ENCODE peak calls at places on chromosomes 4 and X, in eight cellular contexts. Z is suprapubic skin, I is sigmoid colon, D is A549, V is stomach, H is K562, F is tibial nerve, S is GM12878. X is an unnamed sample.

GRCh38 chr4:159600102-159600501 is 497.2 kb downstream of the RAPGEF2 start:
- DNase-seq in Z (no peak), I (no peak), D (no peak), V (no peak), H (no peak), F (no peak), S (no peak), X (no peak)

GRCh38 chr4:128163177-128164117 is 102.3 kb downstream of the LARP1B start:
- DNase-seq in Z (no peak), I (no peak), D (peak; percentile 68), V (no peak), H (no peak), F (no peak), S (no peak), X (no peak)

GRCh38 chr4:189420488-189420887 is 520.2 kb upstream of the FRG1 start:
- DNase-seq in Z (no peak), I (no peak), D (no peak), V (no peak), H (no peak), F (no peak), S (no peak), X (no peak)

GRCh38 chr4:110059556-110060191 is 138.7 kb downstream of the ELOVL6 start:
- DNase-seq in Z (no peak), I (no peak), D (peak; percentile 23), V (no peak), H (no peak), F (no peak), S (peak; percentile 54), X (no peak)

GRCh38 chr4:162115323-162115722 is 48.5 kb downstream of the FSTL5 start:
- DNase-seq in Z (no peak), I (no peak), D (no peak), V (no peak), H (no peak), F (no peak), S (no peak), X (no peak)

GRCh38 chr4:67288964-67289363 is 256.3 kb downstream of the CENPC start:
- DNase-seq in Z (no peak), I (no peak), D (peak; percentile 24), V (no peak), H (peak; percentile 24), F (no peak), S (no peak), X (no peak)

GRCh38 chr4:189500970-189501369 is 439.7 kb upstream of the FRG1 start:
- DNase-seq in Z (no peak), I (no peak), D (no peak), V (no peak), H (no peak), F (no peak), S (no peak), X (no peak)

GRCh38 chrX:33128048-33128805 is 83.1 kb downstream of the DMD start:
- DNase-seq in Z (no peak), I (no peak), D (no peak), V (no peak), H (no peak), F (no peak), S (no peak), X (no peak)

GRCh38 chr4:41124916-41125548 is 89.3 kb downstream of the APBB2 start:
- DNase-seq in Z (no peak), I (no peak), D (peak; percentile 27), V (no peak), H (no peak), F (no peak), S (no peak), X (no peak)

GRCh38 chr4:40325406-40326019 is 9.6 kb upstream of the CHRNA9 start:
- DNase-seq in Z (no peak), I (no peak), D (peak; percentile 73), V (no peak), H (peak; percentile 72), F (no peak), S (no peak), X (no peak)

GRCh38 chr4:167290684-167291083 is 56.4 kb upstream of the SPOCK3 start:
- DNase-seq in Z (no peak), I (no peak), D (peak; percentile 15), V (no peak), H (no peak), F (no peak), S (no peak), X (no peak)

GRCh38 chr4:173990879-173991231 is 292.6 kb downstream of the FBXO8 start:
- DNase-seq in Z (no peak), I (peak; percentile 90), D (no peak), V (peak; percentile 35), H (peak; percentile 7), F (no peak), S (no peak), X (peak; percentile 10)

GRCh38 chr4:175671491-175671934 is 140.6 kb downstream of the GPM6A start:
- DNase-seq in Z (no peak), I (no peak), D (peak; percentile 3), V (no peak), H (no peak), F (no peak), S (no peak), X (no peak)

GRCh38 chr4:153643406-153644016 is 40.6 kb upstream of the TLR2 start:
- DNase-seq in Z (no peak), I (no peak), D (peak; percentile 60), V (no peak), H (peak; percentile 56), F (no peak), S (peak; percentile 50), X (no peak)

GRCh38 chr4:24266951-24267577 is 317.3 kb downstream of the DHX15 start:
- DNase-seq in Z (no peak), I (no peak), D (no peak), V (no peak), H (no peak), F (no peak), S (no peak), X (no peak)

GRCh38 chrX:103878466-103879151 is 46.6 kb upstream of the RAB9B start:
- DNase-seq in Z (no peak), I (no peak), D (peak; percentile 22), V (no peak), H (no peak), F (no peak), S (no peak), X (no peak)

GRCh38 chr4:1192091-1192492 is 19.7 kb upstream of the SPON2 start:
- DNase-seq in Z (peak; percentile 92), I (peak; percentile 97), D (peak; percentile 46), V (peak; percentile 91), H (peak; percentile 31), F (peak; percentile 88), S (no peak), X (peak; percentile 32)

GRCh38 chrX:139113682-139114081 is 402.2 kb upstream of the FGF13 start:
- DNase-seq in Z (no peak), I (no peak), D (no peak), V (no peak), H (peak; percentile 6), F (no peak), S (no peak), X (no peak)

GRCh38 chr4:60216752-60217151 is 983.4 kb upstream of the ADGRL3 start:
- DNase-seq in Z (no peak), I (no peak), D (no peak), V (no peak), H (no peak), F (no peak), S (no peak), X (no peak)

GRCh38 chr4:55382515-55383003 is 13.2 kb upstream of the TMEM165 start:
- DNase-seq in Z (no peak), I (no peak), D (no peak), V (no peak), H (no peak), F (no peak), S (no peak), X (no peak)

GRCh38 chr4:55381502-55381901 is 14.3 kb upstream of the TMEM165 start:
- DNase-seq in Z (no peak), I (no peak), D (no peak), V (no peak), H (no peak), F (no peak), S (no peak), X (no peak)

GRCh38 chr4:55386073-55386472 is 9.7 kb upstream of the TMEM165 start:
- DNase-seq in Z (no peak), I (no peak), D (no peak), V (no peak), H (peak; percentile 73), F (no peak), S (no peak), X (no peak)

GRCh38 chr4:55385201-55385649 is 10.5 kb upstream of the TMEM165 start:
- DNase-seq in Z (no peak), I (no peak), D (no peak), V (no peak), H (peak; percentile 47), F (no peak), S (no peak), X (no peak)

DNA sequence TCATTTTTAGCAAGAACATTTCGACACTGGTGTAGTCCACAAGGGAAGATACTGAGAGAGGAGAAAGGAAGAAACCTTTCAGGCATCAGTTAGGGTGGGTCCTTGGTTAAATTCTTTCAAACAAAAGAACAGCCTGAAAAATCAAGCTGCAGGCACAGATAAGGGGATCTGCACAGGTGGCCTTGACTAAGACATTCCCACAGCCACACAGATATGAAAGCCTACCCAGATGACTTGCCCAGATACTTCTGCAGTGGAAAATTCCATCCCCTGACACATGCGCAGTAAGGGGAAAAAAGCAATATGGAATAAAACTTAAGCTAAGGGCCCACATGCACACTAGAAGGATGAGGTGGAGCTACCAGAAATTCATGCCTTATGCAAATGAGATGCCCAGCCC is 8.9 kb upstream of the TMEM165 start:
- DNase-seq in Z (no peak), I (no peak), D (no peak), V (no peak), H (peak; percentile 82), F (no peak), S (no peak), X (no peak)
- TF ChIP-seq EP300 in Z (no peak), I (no peak), D (no peak), V (no peak), H (peak; percentile 97), F (no peak), S (no peak), X (no peak)

GRCh38 chr4:146113171-146113570 is 62.3 kb upstream of the LSM6 start:
- DNase-seq in Z (no peak), I (no peak), D (no peak), V (no peak), H (no peak), F (no peak), S (no peak), X (peak; percentile 24)
- TF ChIP-seq CTCF in Z (no peak), I (no peak), D (no peak), V (no peak), H (no peak), F (no peak), S (no peak), X (no peak)

GRCh38 chrX:38293741-38294140 is 33.6 kb downstream of the RPGR start:
- DNase-seq in Z (no peak), I (no peak), D (no peak), V (no peak), H (no peak), F (no peak), S (no peak), X (no peak)
- TF ChIP-seq EP300 in Z (no peak), I (no peak), D (no peak), V (no peak), H (no peak), F (no peak), S (no peak), X (no peak)

DNA sequence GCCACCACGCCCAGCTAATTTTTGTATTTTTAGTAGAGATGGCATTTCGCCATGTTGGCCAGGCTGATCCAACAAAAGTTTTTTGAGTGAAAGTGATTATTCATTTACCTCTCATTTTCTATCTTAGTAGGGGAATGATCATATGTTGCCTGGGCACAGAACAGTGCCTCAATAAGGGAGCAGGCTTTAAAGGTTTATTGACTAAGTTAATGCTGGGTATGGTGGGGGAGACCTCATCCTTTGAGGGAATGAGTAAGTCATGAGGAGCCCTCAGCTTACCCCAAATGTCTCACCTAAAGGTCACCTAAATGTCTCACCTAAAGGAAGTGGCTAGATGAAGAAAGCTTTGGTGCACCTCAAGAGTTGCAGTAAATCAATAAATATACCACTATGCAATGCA is 109.0 kb downstream of the CLCN4 start:
- DNase-seq in Z (no peak), I (no peak), D (no peak), V (no peak), H (no peak), F (no peak), S (no peak), X (no peak)
- TF ChIP-seq CTCF in Z (no peak), I (no peak), D (no peak), V (no peak), H (no peak), F (no peak), S (no peak), X (no peak)